ENCODE peak calls at places on chromosome 17, in nine cellular contexts. G is Caco-2, Q is A549, X is cardiac fibroblast, S is GM23248, A is dorsolateral prefrontal cortex, T is HT1080, C is neural crest cell, E is colonic mucosa. M is an unnamed sample.

GRCh38 chr17:60900688-60901087 is 223.0 kb downstream of the BCAS3 start:
- DNase-seq in T (no peak), S (no peak), A (no peak), G (no peak), C (no peak), Q (no peak), X (no peak), E (no peak), M (no peak)

GRCh38 chr17:7043544-7044268 is at the start of gene SLC16A11:
- DNase-seq in A (no peak), Q (no peak), C (no peak), E (peak), G (peak), X (peak), T (no peak), S (peak), M (peak)

GRCh38 chr17:79803421-79803996 is 6.6 kb upstream of the CBX8 start:
- DNase-seq in T (no peak), G (no peak), A (no peak), S (no peak), E (no peak), Q (no peak), C (no peak), X (no peak), M (no peak)

GRCh38 chr17:7213895-7214299 is 5.7 kb downstream of the DLG4 start:
- DNase-seq in S (peak), A (peak), Q (peak), C (peak), T (peak), X (peak), G (peak), E (no peak), M (peak)

GRCh38 chr17:49944451-49944850 is 24.5 kb upstream of the DLX4 start:
- DNase-seq in S (no peak), C (no peak), G (no peak), A (no peak), E (no peak), X (no peak), T (no peak), Q (no peak), M (no peak)

GRCh38 chr17:50218771-50219315 is 17.4 kb upstream of the COL1A1 start:
- DNase-seq in A (no peak), T (peak), S (peak), Q (no peak), X (peak), C (no peak), G (no peak), E (no peak), M (no peak)

GRCh38 chr17:50993544-50993943 is 127.1 kb downstream of the SPAG9 start:
- DNase-seq in C (no peak), T (no peak), X (no peak), G (no peak), Q (no peak), E (no peak), S (no peak), A (no peak), M (no peak)

GRCh38 chr17:57609125-57609877 is 135.8 kb downstream of the CCDC182 start:
- DNase-seq in E (no peak), Q (no peak), X (no peak), S (no peak), C (no peak), T (no peak), G (peak), A (no peak), M (no peak)

GRCh38 chr17:76948726-76949342 is 80.6 kb downstream of the MGAT5B start:
- DNase-seq in G (no peak), Q (no peak), C (no peak), T (no peak), A (no peak), E (no peak), X (no peak), S (no peak), M (no peak)

GRCh38 chr17:54901230-54901847 is 687 bp downstream of the TOM1L1 start:
- DNase-seq in G (no peak), Q (peak), T (peak), S (peak), A (no peak), C (no peak), E (peak), X (peak), M (peak)

GRCh38 chr17:19010729-19011505 is 6.4 kb upstream of the FAM83G start:
- DNase-seq in X (peak), E (peak), Q (peak), C (no peak), A (no peak), T (no peak), G (no peak), S (peak), M (no peak)

GRCh38 chr17:38322156-38322779 is 21.5 kb downstream of the GPR179 start:
- DNase-seq in C (peak), S (peak), A (peak), X (peak), E (peak), G (peak), Q (peak), T (no peak), M (peak)

GRCh38 chr17:80720624-80721577 is 176.3 kb downstream of the RPTOR start:
- DNase-seq in C (no peak), G (no peak), X (peak), A (no peak), T (peak), Q (peak), E (no peak), S (peak), M (no peak)

GRCh38 chr17:76872221-76872873 is 4.1 kb downstream of the MGAT5B start:
- DNase-seq in A (no peak), C (no peak), T (peak), G (no peak), E (no peak), Q (peak), S (peak), X (peak), M (peak)

GRCh38 chr17:82300228-82300627 is 17.2 kb downstream of the CD7 start:
- DNase-seq in G (no peak), T (no peak), S (no peak), A (no peak), E (no peak), X (no peak), Q (no peak), C (no peak), M (no peak)

GRCh38 chr17:81148571-81148970 is 16.7 kb upstream of the PVALEF start:
- DNase-seq in C (no peak), T (no peak), A (no peak), E (no peak), Q (no peak), G (no peak), X (no peak), S (no peak), M (no peak)

GRCh38 chr17:31820691-31821435 is 38.2 kb downstream of the COPRS start:
- DNase-seq in X (no peak), E (no peak), T (peak), Q (no peak), S (no peak), C (no peak), G (no peak), A (no peak), M (no peak)

GRCh38 chr17:48037036-48037881 is at the start of gene COPZ2:
- DNase-seq in C (peak), S (peak), E (peak), X (peak), T (peak), G (peak), A (no peak), Q (peak), M (peak)

GRCh38 chr17:79478841-79479240 is 132.0 kb downstream of the RBFOX3 start:
- DNase-seq in C (no peak), S (no peak), X (no peak), E (no peak), G (no peak), A (no peak), Q (no peak), T (no peak), M (no peak)

GRCh38 chr17:73201215-73202069 is 8.6 kb downstream of the COG1 start:
- DNase-seq in T (no peak), S (no peak), A (no peak), C (no peak), Q (no peak), X (no peak), E (no peak), G (no peak), M (no peak)

GRCh38 chr17:80034977-80035686 is 540 bp downstream of the TBC1D16 start:
- DNase-seq in G (peak), C (peak), A (no peak), Q (no peak), E (peak), T (peak), S (peak), X (peak), M (peak)

GRCh38 chr17:79802736-79803420 is 6.0 kb upstream of the CBX8 start:
- DNase-seq in T (no peak), S (no peak), G (no peak), Q (no peak), X (no peak), E (no peak), A (no peak), C (no peak), M (no peak)

GRCh38 chr17:58643147-58643546 is 48.7 kb downstream of the TEX14 start:
- DNase-seq in G (no peak), A (no peak), E (no peak), X (peak), Q (peak), S (peak), C (no peak), T (peak), M (peak)

GRCh38 chr17:16584273-16584995 is 15.4 kb upstream of the ZNF287 start:
- DNase-seq in C (peak), T (peak), E (peak), A (peak), X (peak), S (peak), G (peak), Q (peak), M (peak)

GRCh38 chr17:74825003-74825627 is 34.6 kb downstream of the GRIN2C start:
- DNase-seq in X (no peak), T (no peak), C (no peak), E (no peak), S (no peak), A (no peak), G (no peak), Q (no peak), M (no peak)

GRCh38 chr17:38554430-38555350 is 51.1 kb downstream of the SRCIN1 start:
- DNase-seq in X (peak), G (no peak), C (no peak), T (peak), Q (no peak), A (no peak), E (no peak), S (peak), M (no peak)

GRCh38 chr17:55038291-55038690 is 69.7 kb downstream of the STXBP4 start:
- DNase-seq in E (no peak), X (no peak), A (no peak), S (peak), C (no peak), Q (no peak), G (no peak), T (no peak), M (no peak)